ENCODE peak calls at places on chromosome 21, in six cellular contexts. One of them, this sample, is unnamed.

GRCh38 chr21:43323244-43324005 is 103.5 kb downstream of the SIK1 start:
- DNase-seq in KG1: no peak
- DNase-seq in CD8-positive, alpha-beta T cell: no peak
- DNase-seq in dorsolateral prefrontal cortex: peak; percentile 86
- DNase-seq in substantia nigra: peak; percentile 83
- DNase-seq in NCI-H1092: peak; percentile 62
- DNase-seq in this sample: no peak

GRCh38 chr21:44086636-44087425 is 20.4 kb upstream of the PWP2 start:
- DNase-seq in dorsolateral prefrontal cortex: no peak
- DNase-seq in CD8-positive, alpha-beta T cell: no peak
- DNase-seq in NCI-H1092: no peak
- DNase-seq in substantia nigra: no peak
- DNase-seq in KG1: no peak
- DNase-seq in this sample: no peak

GRCh38 chr21:17987328-17987727 is 168.2 kb upstream of the C21orf91 start:
- DNase-seq in KG1: no peak
- DNase-seq in CD8-positive, alpha-beta T cell: no peak
- DNase-seq in dorsolateral prefrontal cortex: no peak
- DNase-seq in NCI-H1092: peak; percentile 77
- DNase-seq in substantia nigra: no peak
- DNase-seq in this sample: no peak

GRCh38 chr21:34974162-34974981 is 74.7 kb downstream of the RUNX1 start:
- DNase-seq in NCI-H1092: no peak
- DNase-seq in CD8-positive, alpha-beta T cell: no peak
- DNase-seq in substantia nigra: no peak
- DNase-seq in dorsolateral prefrontal cortex: no peak
- DNase-seq in KG1: no peak
- DNase-seq in this sample: no peak

GRCh38 chr21:41482321-41482720 is 25.6 kb downstream of the TMPRSS2 start:
- DNase-seq in dorsolateral prefrontal cortex: no peak
- DNase-seq in substantia nigra: no peak
- DNase-seq in CD8-positive, alpha-beta T cell: no peak
- DNase-seq in KG1: no peak
- DNase-seq in NCI-H1092: no peak
- DNase-seq in this sample: no peak

GRCh38 chr21:36297938-36298572 is 21.9 kb upstream of the MORC3 start:
- DNase-seq in KG1: peak; percentile 79
- DNase-seq in substantia nigra: no peak
- DNase-seq in CD8-positive, alpha-beta T cell: peak; percentile 43
- DNase-seq in NCI-H1092: no peak
- DNase-seq in dorsolateral prefrontal cortex: peak; percentile 33
- DNase-seq in this sample: peak; percentile 49

GRCh38 chr21:41368361-41369104 is 6.7 kb downstream of the MX2 start:
- DNase-seq in dorsolateral prefrontal cortex: no peak
- DNase-seq in CD8-positive, alpha-beta T cell: no peak
- DNase-seq in NCI-H1092: no peak
- DNase-seq in KG1: no peak
- DNase-seq in substantia nigra: no peak
- DNase-seq in this sample: no peak

GRCh38 chr21:45286671-45287437 is 841 bp downstream of the POFUT2 start:
- DNase-seq in CD8-positive, alpha-beta T cell: no peak
- DNase-seq in substantia nigra: no peak
- DNase-seq in KG1: no peak
- DNase-seq in dorsolateral prefrontal cortex: peak; percentile 51
- DNase-seq in NCI-H1092: no peak
- DNase-seq in this sample: no peak

GRCh38 chr21:39182484-39183271 is 573 bp downstream of the PSMG1 start:
- DNase-seq in dorsolateral prefrontal cortex: no peak
- DNase-seq in KG1: no peak
- DNase-seq in substantia nigra: no peak
- DNase-seq in NCI-H1092: no peak
- DNase-seq in CD8-positive, alpha-beta T cell: no peak
- DNase-seq in this sample: no peak

GRCh38 chr21:42093991-42094417 is 22.9 kb downstream of the UMODL1 start:
- DNase-seq in KG1: no peak
- DNase-seq in substantia nigra: no peak
- DNase-seq in NCI-H1092: no peak
- DNase-seq in CD8-positive, alpha-beta T cell: no peak
- DNase-seq in dorsolateral prefrontal cortex: peak; percentile 74
- DNase-seq in this sample: no peak

GRCh38 chr21:24045775-24046215 is 1561.5 kb downstream of the MRPL39 start:
- DNase-seq in NCI-H1092: peak; percentile 49
- DNase-seq in KG1: peak; percentile 5
- DNase-seq in substantia nigra: peak; percentile 84
- DNase-seq in dorsolateral prefrontal cortex: peak; percentile 95
- DNase-seq in CD8-positive, alpha-beta T cell: no peak
- DNase-seq in this sample: no peak

GRCh38 chr21:45893166-45894106 is 88.1 kb upstream of the COL6A1 start:
- DNase-seq in KG1: no peak
- DNase-seq in dorsolateral prefrontal cortex: peak; percentile 42
- DNase-seq in CD8-positive, alpha-beta T cell: no peak
- DNase-seq in NCI-H1092: no peak
- DNase-seq in substantia nigra: no peak
- DNase-seq in this sample: no peak

GRCh38 chr21:44304846-44305245 is 5.0 kb downstream of the PFKL start:
- DNase-seq in substantia nigra: peak; percentile 65
- DNase-seq in KG1: no peak
- DNase-seq in dorsolateral prefrontal cortex: peak; percentile 79
- DNase-seq in CD8-positive, alpha-beta T cell: no peak
- DNase-seq in NCI-H1092: peak; percentile 35
- DNase-seq in this sample: no peak

GRCh38 chr21:36164427-36164784 is 7.8 kb downstream of the DOP1B start:
- DNase-seq in dorsolateral prefrontal cortex: no peak
- DNase-seq in NCI-H1092: peak; percentile 17
- DNase-seq in KG1: no peak
- DNase-seq in CD8-positive, alpha-beta T cell: no peak
- DNase-seq in substantia nigra: no peak
- DNase-seq in this sample: peak; percentile 48

GRCh38 chr21:39388038-39388810 is 39.3 kb upstream of the HMGN1 start:
- DNase-seq in CD8-positive, alpha-beta T cell: peak; percentile 73
- DNase-seq in dorsolateral prefrontal cortex: peak; percentile 95
- DNase-seq in NCI-H1092: peak; percentile 82
- DNase-seq in KG1: peak; percentile 82
- DNase-seq in substantia nigra: peak; percentile 68
- DNase-seq in this sample: peak; percentile 68

GRCh38 chr21:42002421-42002958 is 7.7 kb downstream of the ZBTB21 start:
- DNase-seq in substantia nigra: no peak
- DNase-seq in KG1: no peak
- DNase-seq in CD8-positive, alpha-beta T cell: no peak
- DNase-seq in dorsolateral prefrontal cortex: peak; percentile 72
- DNase-seq in NCI-H1092: no peak
- DNase-seq in this sample: no peak

GRCh38 chr21:26177187-26177586 is 6.6 kb upstream of the APP start:
- DNase-seq in dorsolateral prefrontal cortex: no peak
- DNase-seq in KG1: no peak
- DNase-seq in substantia nigra: peak; percentile 8
- DNase-seq in NCI-H1092: peak; percentile 3
- DNase-seq in CD8-positive, alpha-beta T cell: no peak
- DNase-seq in this sample: no peak

GRCh38 chr21:30206551-30207251 is 9.2 kb downstream of the CLDN8 start:
- DNase-seq in NCI-H1092: no peak
- DNase-seq in substantia nigra: no peak
- DNase-seq in KG1: no peak
- DNase-seq in dorsolateral prefrontal cortex: no peak
- DNase-seq in CD8-positive, alpha-beta T cell: no peak
- DNase-seq in this sample: no peak

GRCh38 chr21:39326607-39327307 is 13.3 kb upstream of the BRWD1 start:
- DNase-seq in KG1: no peak
- DNase-seq in dorsolateral prefrontal cortex: no peak
- DNase-seq in substantia nigra: no peak
- DNase-seq in CD8-positive, alpha-beta T cell: no peak
- DNase-seq in NCI-H1092: no peak
- DNase-seq in this sample: no peak

GRCh38 chr21:34204021-34204420 is 130.6 kb downstream of the MRPS6 start:
- DNase-seq in CD8-positive, alpha-beta T cell: no peak
- DNase-seq in substantia nigra: no peak
- DNase-seq in NCI-H1092: peak; percentile 79
- DNase-seq in KG1: no peak
- DNase-seq in dorsolateral prefrontal cortex: no peak
- DNase-seq in this sample: no peak

GRCh38 chr21:26007911-26008579 is 162.5 kb downstream of the APP start:
- DNase-seq in substantia nigra: no peak
- DNase-seq in NCI-H1092: no peak
- DNase-seq in dorsolateral prefrontal cortex: no peak
- DNase-seq in CD8-positive, alpha-beta T cell: no peak
- DNase-seq in KG1: no peak
- DNase-seq in this sample: no peak

GRCh38 chr21:42868196-42868595 is 11.1 kb downstream of the WDR4 start:
- DNase-seq in NCI-H1092: no peak
- DNase-seq in KG1: no peak
- DNase-seq in dorsolateral prefrontal cortex: no peak
- DNase-seq in CD8-positive, alpha-beta T cell: no peak
- DNase-seq in substantia nigra: no peak
- DNase-seq in this sample: no peak

GRCh38 chr21:42040411-42041180 is 30.4 kb upstream of the ZBTB21 start:
- DNase-seq in substantia nigra: no peak
- DNase-seq in dorsolateral prefrontal cortex: no peak
- DNase-seq in KG1: no peak
- DNase-seq in CD8-positive, alpha-beta T cell: no peak
- DNase-seq in NCI-H1092: no peak
- DNase-seq in this sample: no peak

GRCh38 chr21:41247561-41247968 is 69.0 kb upstream of the FAM3B start:
- DNase-seq in substantia nigra: no peak
- DNase-seq in CD8-positive, alpha-beta T cell: no peak
- DNase-seq in KG1: no peak
- DNase-seq in NCI-H1092: peak; percentile 73
- DNase-seq in dorsolateral prefrontal cortex: no peak
- DNase-seq in this sample: no peak

GRCh38 chr21:37435120-37435519 is 68.5 kb downstream of the DYRK1A start:
- DNase-seq in substantia nigra: peak; percentile 56
- DNase-seq in dorsolateral prefrontal cortex: peak; percentile 54
- DNase-seq in NCI-H1092: no peak
- DNase-seq in KG1: no peak
- DNase-seq in CD8-positive, alpha-beta T cell: peak; percentile 12
- DNase-seq in this sample: no peak

GRCh38 chr21:20040768-20041167 is 957.4 kb upstream of the NCAM2 start:
- DNase-seq in dorsolateral prefrontal cortex: no peak
- DNase-seq in CD8-positive, alpha-beta T cell: no peak
- DNase-seq in NCI-H1092: no peak
- DNase-seq in KG1: no peak
- DNase-seq in substantia nigra: no peak
- DNase-seq in this sample: no peak

GRCh38 chr21:42617476-42617875 is 35.9 kb upstream of the PDE9A start:
- DNase-seq in substantia nigra: no peak
- DNase-seq in KG1: no peak
- DNase-seq in dorsolateral prefrontal cortex: no peak
- DNase-seq in NCI-H1092: no peak
- DNase-seq in CD8-positive, alpha-beta T cell: no peak
- DNase-seq in this sample: no peak

GRCh38 chr21:37683396-37684114 is 232.7 kb downstream of the KCNJ6 start:
- DNase-seq in NCI-H1092: no peak
- DNase-seq in dorsolateral prefrontal cortex: no peak
- DNase-seq in substantia nigra: no peak
- DNase-seq in CD8-positive, alpha-beta T cell: no peak
- DNase-seq in KG1: no peak
- DNase-seq in this sample: no peak

GRCh38 chr21:23936224-23936623 is 1671.1 kb downstream of the MRPL39 start:
- DNase-seq in dorsolateral prefrontal cortex: peak; percentile 35
- DNase-seq in NCI-H1092: no peak
- DNase-seq in substantia nigra: no peak
- DNase-seq in KG1: no peak
- DNase-seq in CD8-positive, alpha-beta T cell: no peak
- DNase-seq in this sample: no peak

This sample was measured in GF-D8.